ENCODE peak calls at places on chromosome 12, in eight cellular contexts. X is activated T-helper 1 cell treated with Interleukin-2 at 50 U/mL for 16 hours, A is NB4, D is NCI-H748 treated with DMSO at 0.1 percent for 48 hours, I is GM06990, R is cardiac fibroblast, Z is head of caudate nucleus, F is dorsolateral prefrontal cortex. S is an unnamed sample.

GRCh38 chr12:47409310-47409709 is 296.5 kb downstream of the RPAP3 start:
- DNase-seq in X (no peak), A (no peak), D (no peak), I (no peak), R (no peak), Z (no peak), F (no peak), S (no peak)

GRCh38 chr12:11992515-11992914 is 78.2 kb upstream of the BCL2L14 start:
- DNase-seq in X (no peak), A (no peak), D (no peak), I (no peak), R (no peak), Z (no peak), F (no peak), S (no peak)

GRCh38 chr12:905273-906076 is 44.0 kb downstream of the RAD52 start:
- DNase-seq in X (no peak), A (peak), D (no peak), I (no peak), R (no peak), Z (no peak), F (no peak), S (peak)

GRCh38 chr12:121843236-121843982 is 15.2 kb downstream of the HPD start:
- DNase-seq in X (no peak), A (no peak), D (no peak), I (no peak), R (no peak), Z (no peak), F (no peak), S (no peak)

GRCh38 chr12:52234226-52234810 is 1.3 kb downstream of the KRT7 start:
- DNase-seq in X (no peak), A (peak), D (no peak), I (no peak), R (no peak), Z (no peak), F (no peak), S (no peak)

GRCh38 chr12:105843989-105844768 is 294.6 kb downstream of the NUAK1 start:
- DNase-seq in X (no peak), A (no peak), D (no peak), I (no peak), R (peak), Z (no peak), F (no peak), S (no peak)

GRCh38 chr12:39587247-39587646 is 32.4 kb downstream of the ABCD2 start:
- DNase-seq in X (no peak), A (peak), D (no peak), I (no peak), R (no peak), Z (no peak), F (no peak), S (no peak)

GRCh38 chr12:30754383-30754749 is 385 bp downstream of the CAPRIN2 start:
- DNase-seq in X (no peak), A (no peak), D (no peak), I (no peak), R (no peak), Z (no peak), F (peak), S (no peak)

GRCh38 chr12:63362801-63363200 is 211.8 kb upstream of the AVPR1A start:
- DNase-seq in X (no peak), A (no peak), D (no peak), I (no peak), R (no peak), Z (no peak), F (no peak), S (no peak)

GRCh38 chr12:117552971-117553370 is 191.5 kb upstream of the NOS1 start:
- DNase-seq in X (no peak), A (no peak), D (no peak), I (no peak), R (no peak), Z (peak), F (no peak), S (no peak)

GRCh38 chr12:52402377-52402776 is 3.8 kb downstream of the KRT82 start:
- DNase-seq in X (no peak), A (no peak), D (no peak), I (no peak), R (no peak), Z (no peak), F (no peak), S (no peak)

GRCh38 chr12:12718853-12719252 is 1.7 kb downstream of the CDKN1B start:
- DNase-seq in X (no peak), A (peak), D (no peak), I (no peak), R (no peak), Z (no peak), F (no peak), S (no peak)

GRCh38 chr12:16880864-16881285 is 274.9 kb upstream of the LMO3 start:
- DNase-seq in X (no peak), A (no peak), D (peak), I (no peak), R (no peak), Z (peak), F (no peak), S (no peak)

GRCh38 chr12:63855299-63855698 is 10.8 kb downstream of the SRGAP1 start:
- DNase-seq in X (no peak), A (no peak), D (no peak), I (no peak), R (no peak), Z (no peak), F (no peak), S (no peak)

GRCh38 chr12:118773956-118774723 is 207.2 kb upstream of the SRRM4 start:
- DNase-seq in X (no peak), A (no peak), D (peak), I (peak), R (no peak), Z (peak), F (peak), S (peak)

GRCh38 chr12:75722714-75723200 is 211.3 kb upstream of the KRR1 start:
- DNase-seq in X (peak), A (peak), D (no peak), I (peak), R (peak), Z (no peak), F (peak), S (peak)

GRCh38 chr12:68791897-68792481 is 16.0 kb upstream of the MDM2 start:
- DNase-seq in X (no peak), A (no peak), D (no peak), I (no peak), R (no peak), Z (no peak), F (no peak), S (no peak)

GRCh38 chr12:26100966-26101744 is 23.7 kb downstream of the BHLHE41 start:
- DNase-seq in X (no peak), A (no peak), D (peak), I (no peak), R (no peak), Z (no peak), F (no peak), S (no peak)

GRCh38 chr12:124248862-124249825 is 45.7 kb upstream of the RFLNA start:
- DNase-seq in X (no peak), A (no peak), D (peak), I (no peak), R (no peak), Z (no peak), F (no peak), S (no peak)

S was measured in pons.